ENCODE peak calls at places on chromosomes 12 and 14, in nine cellular contexts. Y, V, L, D, A, E, M, J and S are unnamed samples.

GRCh38 chr12:24600559-24600958 is 348.3 kb downstream of the BCAT1 start:
- DNase-seq in E (no peak), Y (no peak), V (no peak), D (no peak), A (no peak), M (no peak), J (no peak), L (no peak), S (no peak)

GRCh38 chr12:15772405-15773018 is 16.7 kb downstream of the EPS8 start:
- DNase-seq in J (no peak), V (no peak), L (no peak), E (no peak), D (no peak), Y (no peak), M (no peak), A (no peak), S (no peak)

GRCh38 chr14:32087173-32087861 is 10.2 kb downstream of the ARHGAP5 start:
- DNase-seq in E (no peak), L (no peak), A (peak; percentile 3), D (no peak), J (no peak), M (peak; percentile 35), V (no peak), Y (peak; percentile 83), S (no peak)

GRCh38 chr12:116539905-116540482 is 19.2 kb upstream of the MAP1LC3B2 start:
- DNase-seq in J (peak; percentile 92), E (no peak), D (no peak), L (peak; percentile 76), Y (no peak), A (no peak), M (no peak), V (peak; percentile 74), S (no peak)

GRCh38 chr12:49233842-49234526 is 30.9 kb upstream of the TUBA1C start:
- DNase-seq in A (peak; percentile 44), V (peak; percentile 33), J (peak; percentile 1), D (peak; percentile 59), E (peak; percentile 55), M (no peak), Y (no peak), L (peak; percentile 20), S (no peak)

GRCh38 chr14:93280743-93281142 is 52.1 kb downstream of the BTBD7 start:
- DNase-seq in D (no peak), A (no peak), V (no peak), Y (no peak), J (no peak), E (no peak), M (no peak), L (no peak), S (no peak)

GRCh38 chr12:77493769-77494168 is 336.9 kb upstream of the NAV3 start:
- DNase-seq in L (no peak), A (no peak), Y (no peak), J (peak; percentile 23), D (no peak), V (no peak), E (no peak), M (no peak), S (no peak)

GRCh38 chr12:118061011-118061875 is at the start of gene WSB2:
- DNase-seq in L (peak; percentile 74), J (peak; percentile 79), A (peak; percentile 83), E (peak; percentile 8), Y (no peak), D (peak; percentile 81), M (peak; percentile 56), V (peak; percentile 80), S (peak; percentile 35)

GRCh38 chr14:78614651-78615050 is 444.5 kb downstream of the NRXN3 start:
- DNase-seq in Y (no peak), M (no peak), D (no peak), E (no peak), A (no peak), J (no peak), L (no peak), V (no peak), S (no peak)

DNA sequence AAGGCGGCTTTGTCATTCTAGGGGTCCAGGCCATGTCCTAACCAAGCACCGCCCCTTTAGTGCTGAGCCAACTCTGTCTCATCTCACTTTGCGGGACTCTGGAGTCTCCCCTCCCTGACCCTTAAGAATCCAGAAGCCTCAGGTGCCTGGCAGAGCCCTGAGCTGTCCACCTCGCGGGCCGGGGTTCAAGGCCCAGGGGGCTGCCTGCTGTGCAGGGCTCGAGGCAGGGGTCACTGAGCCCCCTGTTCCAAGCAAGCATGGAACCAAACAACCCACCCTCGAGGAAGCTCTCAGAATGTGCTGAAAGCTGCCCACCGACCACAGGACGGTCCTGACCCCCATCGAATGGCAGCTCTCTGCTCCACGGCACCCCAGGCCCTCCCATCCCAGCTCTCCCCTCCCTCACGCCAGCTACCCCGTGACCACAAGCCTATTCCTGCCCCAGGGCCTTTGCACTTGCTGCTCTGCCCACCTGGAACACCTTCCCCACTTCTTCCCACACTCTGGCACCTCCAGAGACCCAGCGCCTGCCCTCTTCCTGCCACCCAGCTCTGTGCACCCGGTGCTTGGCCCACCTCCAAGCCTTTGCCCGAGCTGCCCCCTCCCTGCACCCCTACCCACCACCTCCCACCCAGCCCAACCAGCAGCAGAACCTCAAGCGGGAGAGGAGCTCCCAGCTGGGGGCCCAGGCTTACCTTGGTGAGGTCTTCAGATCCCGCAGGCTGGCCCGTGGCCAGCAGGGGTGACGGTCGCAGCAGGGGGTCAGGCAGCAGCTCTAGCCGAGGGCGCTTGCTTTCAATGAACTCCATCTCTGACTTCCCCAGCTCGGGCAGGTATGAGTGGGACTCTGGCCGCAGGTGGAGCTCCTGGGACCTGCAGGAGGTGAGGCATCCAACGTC is 84.3 kb downstream of the NCOR2 start:
- DNase-seq in L (peak; percentile 43), V (no peak), D (no peak), M (no peak), E (no peak), A (no peak), J (no peak), Y (no peak), S (no peak)
- TF ChIP-seq POLR2A in L (no peak), V (no peak), D (no peak), M (no peak), E (no peak), A (no peak), J (no peak), Y (no peak), S (no peak)

GRCh38 chr12:55931317-55931779 is 386 bp downstream of the DGKA start:
- DNase-seq in J (peak; percentile 8), Y (no peak), V (peak; percentile 36), E (no peak), L (peak; percentile 11), M (peak; percentile 38), D (no peak), A (peak; percentile 32), S (no peak)
- TF ChIP-seq POLR2A in J (no peak), Y (no peak), V (no peak), E (no peak), L (no peak), M (no peak), D (no peak), A (no peak), S (no peak)

GRCh38 chr14:104800600-104801283 is at the start of gene ZBTB42:
- DNase-seq in D (peak; percentile 69), M (no peak), A (peak; percentile 66), Y (no peak), L (peak; percentile 96), E (peak; percentile 21), V (peak; percentile 60), J (peak; percentile 89), S (peak; percentile 86)
- TF ChIP-seq POLR2A in D (peak; percentile 54), M (no peak), A (no peak), Y (no peak), L (peak; percentile 77), E (no peak), V (peak; percentile 23), J (peak; percentile 64), S (no peak)

DNA sequence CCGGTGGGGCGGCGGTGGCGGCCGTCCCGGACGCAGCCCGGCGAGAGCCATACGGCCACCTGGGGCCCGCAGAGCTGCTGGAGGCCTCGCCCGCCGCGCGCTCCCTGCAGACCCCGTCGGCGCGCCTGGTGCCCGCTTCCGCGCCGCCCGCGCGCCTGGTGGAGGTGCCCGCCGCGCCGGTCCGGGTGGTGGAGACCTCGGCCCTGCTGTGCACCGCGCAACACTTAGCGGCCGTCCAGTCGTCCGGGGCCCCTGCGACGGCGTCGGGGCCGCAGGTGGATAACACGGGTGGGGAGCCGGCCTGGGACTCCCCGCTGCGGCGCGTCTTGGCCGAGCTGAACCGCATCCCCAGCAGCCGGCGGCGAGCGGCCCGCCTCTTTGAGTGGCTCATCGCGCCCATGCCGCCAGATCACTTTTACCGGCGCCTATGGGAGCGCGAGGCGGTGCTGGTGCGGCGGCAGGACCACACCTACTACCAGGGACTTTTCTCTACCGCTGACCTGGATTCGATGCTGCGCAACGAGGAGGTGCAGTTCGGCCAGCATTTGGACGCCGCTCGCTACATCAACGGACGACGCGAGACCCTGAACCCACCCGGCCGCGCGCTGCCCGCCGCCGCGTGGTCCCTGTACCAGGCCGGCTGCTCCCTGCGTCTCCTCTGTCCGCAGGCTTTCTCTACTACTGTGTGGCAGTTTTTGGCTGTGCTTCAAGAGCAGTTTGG is 683 bp downstream of the RIOX1 start:
- DNase-seq in L (peak; percentile 70), Y (no peak), D (peak; percentile 68), A (peak; percentile 63), M (peak; percentile 65), E (no peak), J (peak; percentile 58), V (peak; percentile 48), S (peak; percentile 50)
- TF ChIP-seq POLR2A in L (no peak), Y (no peak), D (peak; percentile 58), A (no peak), M (peak; percentile 54), E (no peak), J (peak; percentile 36), V (peak; percentile 44), S (no peak)

GRCh38 chr12:53450936-53451335 is 966 bp upstream of the PCBP2 start:
- DNase-seq in A (no peak), Y (no peak), D (no peak), M (no peak), L (no peak), E (no peak), J (no peak), V (no peak), S (no peak)

GRCh38 chr12:53453953-53454640 is 2.2 kb downstream of the PCBP2 start:
- DNase-seq in L (no peak), Y (no peak), A (no peak), J (no peak), D (no peak), V (no peak), M (no peak), E (no peak), S (no peak)

GRCh38 chr12:53454710-53455109 is 2.8 kb downstream of the PCBP2 start:
- DNase-seq in V (no peak), Y (no peak), M (no peak), L (no peak), A (no peak), E (no peak), D (peak; percentile 19), J (no peak), S (no peak)

GRCh38 chr12:53451661-53452158 is at the start of gene PCBP2:
- DNase-seq in E (peak; percentile 87), J (peak; percentile 99), L (peak; percentile 98), D (peak; percentile 99), V (peak; percentile 98), M (peak; percentile 99), A (peak; percentile 98), Y (peak; percentile 99), S (peak; percentile 86)

GRCh38 chr12:53452159-53453077 is 516 bp downstream of the PCBP2 start:
- DNase-seq in M (peak; percentile 74), Y (peak; percentile 64), J (peak; percentile 93), L (peak; percentile 90), E (peak; percentile 49), D (peak; percentile 95), V (peak; percentile 89), A (peak; percentile 93), S (peak; percentile 76)
- TF ChIP-seq POLR2A in M (peak; percentile 35), Y (peak; percentile 5), J (no peak), L (no peak), E (no peak), D (no peak), V (peak; percentile 21), A (peak; percentile 74), S (peak; percentile 23)

GRCh38 chr12:131114942-131115584 is 161.4 kb downstream of the ADGRD1 start:
- DNase-seq in A (no peak), V (no peak), D (no peak), Y (no peak), E (no peak), M (no peak), J (peak; percentile 31), L (no peak), S (no peak)
- TF ChIP-seq POLR2A in A (no peak), V (no peak), D (no peak), Y (no peak), E (no peak), M (no peak), J (no peak), L (no peak), S (no peak)